ENCODE peak calls at places on chromosome 22, in nine cellular contexts. R is bronchial epithelial cell; E is fibroblast of the aortic adventitia; B is SK-N-SH; Z is left lung; G is IMR-90; K is activated CD8-positive, alpha-beta T cell treated with anti-CD3 and anti-CD28 coated beads for 36 hours; T is left ventricle myocardium inferior; W is astrocyte of the spinal cord. J is an unnamed sample.

GRCh38 chr22:43845981-43846380 is 16.3 kb downstream of the SULT4A1 start:
- DNase-seq in K (no peak), W (no peak), Z (no peak), E (no peak), G (no peak), B (no peak), T (no peak), R (no peak), J (no peak)

GRCh38 chr22:48496226-48496845 is 1331.3 kb downstream of the BRD1 start:
- DNase-seq in Z (peak), B (no peak), R (no peak), E (no peak), T (peak), K (no peak), G (no peak), W (no peak), J (no peak)

GRCh38 chr22:44191036-44191454 is 10.3 kb downstream of the PARVG start:
- DNase-seq in G (no peak), R (peak), T (no peak), E (peak), K (peak), Z (no peak), B (no peak), W (no peak), J (no peak)

GRCh38 chr22:50151571-50152537 is 18.7 kb upstream of the PANX2 start:
- DNase-seq in R (no peak), Z (no peak), G (no peak), B (no peak), T (no peak), E (no peak), K (no peak), W (no peak), J (no peak)

GRCh38 chr22:27474711-27475547 is 326.6 kb downstream of the MN1 start:
- DNase-seq in K (no peak), T (no peak), E (peak), Z (no peak), G (peak), R (peak), B (no peak), W (peak), J (peak)

GRCh38 chr22:33330534-33330933 is 272.4 kb upstream of the SYN3 start:
- DNase-seq in R (no peak), T (no peak), Z (no peak), W (no peak), B (no peak), K (no peak), G (no peak), E (no peak), J (no peak)

GRCh38 chr22:48944756-48945620 is 882.7 kb downstream of the BRD1 start:
- DNase-seq in K (no peak), B (no peak), E (no peak), R (no peak), G (no peak), T (no peak), W (no peak), Z (no peak), J (no peak)

GRCh38 chr22:26621663-26622062 is at the start of gene CRYBA4:
- DNase-seq in T (no peak), K (no peak), R (no peak), G (no peak), E (no peak), Z (no peak), B (no peak), W (no peak), J (no peak)

GRCh38 chr22:43399338-43399979 is 12.4 kb upstream of the MPPED1 start:
- DNase-seq in G (no peak), Z (no peak), K (no peak), W (no peak), T (no peak), R (no peak), E (no peak), B (peak), J (no peak)

GRCh38 chr22:31646186-31647019 is 15.6 kb downstream of the PISD start:
- DNase-seq in W (peak), T (no peak), E (peak), G (peak), B (no peak), Z (no peak), K (peak), R (peak), J (no peak)

GRCh38 chr22:26586556-26587325 is 3.2 kb downstream of the TPST2 start:
- DNase-seq in W (no peak), K (peak), T (peak), B (no peak), R (no peak), G (no peak), E (no peak), Z (no peak), J (no peak)

GRCh38 chr22:32985899-32986772 is 72.0 kb downstream of the SYN3 start:
- DNase-seq in Z (no peak), W (peak), T (peak), G (peak), E (peak), R (peak), B (peak), K (peak), J (peak)

GRCh38 chr22:33166206-33166605 is 108.0 kb upstream of the SYN3 start:
- DNase-seq in W (no peak), B (no peak), Z (no peak), E (no peak), T (no peak), R (no peak), K (no peak), G (no peak), J (no peak)

GRCh38 chr22:47990486-47990885 is 1228.0 kb downstream of the TBC1D22A start:
- DNase-seq in Z (no peak), W (no peak), B (no peak), T (no peak), E (no peak), R (no peak), K (no peak), G (no peak), J (no peak)

GRCh38 chr22:43953988-43954771 is 1.1 kb upstream of the SAMM50 start:
- DNase-seq in G (no peak), W (no peak), E (no peak), B (peak), K (no peak), T (no peak), R (no peak), Z (no peak), J (no peak)

GRCh38 chr22:37223965-37224551 is 11.8 kb upstream of the SSTR3 start:
- DNase-seq in Z (peak), B (no peak), K (peak), W (no peak), E (no peak), G (no peak), T (no peak), R (no peak), J (no peak)

GRCh38 chr22:32413715-32414114 is 1.7 kb upstream of the RTCB start:
- DNase-seq in B (peak), G (peak), E (peak), K (no peak), W (peak), R (peak), T (no peak), Z (no peak), J (no peak)

GRCh38 chr22:17350292-17350691 is 19.0 kb upstream of the CECR2 start:
- DNase-seq in W (no peak), R (no peak), Z (no peak), T (no peak), G (no peak), E (no peak), B (no peak), K (no peak), J (no peak)

GRCh38 chr22:18091916-18092526 is 14.2 kb downstream of the PEX26 start:
- DNase-seq in K (peak), Z (no peak), G (peak), E (peak), W (peak), T (peak), B (no peak), R (no peak), J (no peak)

GRCh38 chr22:44859641-44860040 is 107.3 kb downstream of the ARHGAP8 start:
- DNase-seq in E (no peak), B (no peak), T (no peak), G (no peak), W (no peak), K (no peak), R (no peak), Z (peak), J (no peak)

GRCh38 chr22:39623603-39624500 is 53.3 kb downstream of the CACNA1I start:
- DNase-seq in T (no peak), R (no peak), G (no peak), Z (peak), W (no peak), B (no peak), K (no peak), E (no peak), J (no peak)

GRCh38 chr22:17926516-17926915 is 97.8 kb downstream of the MICAL3 start:
- DNase-seq in Z (no peak), K (no peak), W (no peak), T (no peak), E (no peak), G (no peak), B (no peak), R (no peak), J (no peak)

GRCh38 chr22:33542153-33542552 is 378.1 kb downstream of the LARGE1 start:
- DNase-seq in Z (no peak), R (no peak), T (no peak), E (no peak), K (no peak), G (no peak), B (no peak), W (no peak), J (no peak)

GRCh38 chr22:45317551-45318167 is 7.9 kb downstream of the FAM118A start:
- DNase-seq in R (peak), B (peak), Z (no peak), K (peak), E (peak), W (peak), G (peak), T (peak), J (peak)

GRCh38 chr22:26547426-26547825 is 35.2 kb upstream of the TFIP11 start:
- DNase-seq in B (no peak), K (peak), Z (no peak), T (no peak), R (peak), E (no peak), G (peak), W (no peak), J (no peak)

GRCh38 chr22:44103735-44104134 is 77.0 kb upstream of the PARVG start:
- DNase-seq in E (no peak), G (no peak), T (no peak), B (no peak), W (no peak), R (no peak), Z (peak), K (no peak), J (no peak)

DNA sequence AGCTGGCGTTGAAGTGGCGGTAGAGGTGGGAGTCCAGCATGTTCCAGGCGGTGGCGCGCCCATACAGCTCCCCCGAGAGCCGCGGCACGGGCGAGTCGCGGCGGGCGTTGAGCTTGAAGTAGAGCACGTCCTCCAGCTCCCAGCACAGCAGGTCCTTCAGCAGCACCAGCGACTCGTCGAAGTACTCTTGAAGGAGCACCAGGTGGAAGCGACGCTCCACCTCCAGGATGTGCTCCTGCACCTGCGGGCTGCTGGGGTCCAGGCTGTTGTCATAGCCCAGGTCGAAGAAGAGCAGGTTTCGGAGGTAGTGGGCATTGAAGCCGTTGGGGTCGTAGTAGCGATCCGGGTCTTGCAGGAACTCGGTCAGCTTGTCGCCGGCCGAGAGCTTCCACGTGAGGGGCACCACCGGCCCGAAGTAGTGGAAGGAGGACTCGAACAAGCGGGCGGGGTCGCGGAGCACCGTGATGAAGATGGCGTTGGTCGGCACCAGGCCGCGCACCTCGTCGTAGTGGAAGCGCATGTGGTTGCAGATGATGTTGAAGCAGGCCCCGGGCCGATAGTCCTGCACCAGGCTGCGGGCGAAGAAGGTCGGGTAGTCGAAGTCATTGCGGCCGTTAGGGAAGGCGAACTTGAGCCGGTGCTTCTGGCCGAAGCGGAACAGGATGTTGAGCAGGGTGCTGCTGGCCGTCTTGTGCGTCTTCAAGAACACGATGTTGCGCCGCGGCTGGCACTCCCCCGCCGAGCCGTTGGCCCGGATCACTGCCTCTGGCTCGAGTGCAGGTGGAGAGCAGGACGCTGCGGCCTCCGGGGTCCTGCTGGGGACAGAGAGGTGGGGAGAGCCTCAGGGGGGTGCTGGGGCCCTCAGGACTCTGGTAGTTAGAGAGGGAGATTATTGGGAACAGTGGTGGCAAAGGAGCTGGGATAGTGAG is 9.0 kb upstream of the SEC14L6 start:
- DNase-seq in G (no peak), Z (no peak), K (no peak), R (no peak), T (no peak), B (no peak), W (no peak), E (no peak), J (no peak)
- TF ChIP-seq CTCF in G (no peak), Z (no peak), K (no peak), R (no peak), T (no peak), B (peak), W (no peak), E (no peak), J (no peak)

GRCh38 chr22:24271406-24271760 is 752 bp downstream of the SPECC1L start:
- DNase-seq in E (peak), Z (no peak), B (no peak), W (no peak), G (peak), T (no peak), K (no peak), R (peak), J (no peak)

GRCh38 chr22:24265734-24266133 is 4.9 kb upstream of the SPECC1L start:
- DNase-seq in R (no peak), W (no peak), T (no peak), G (peak), K (no peak), E (no peak), Z (no peak), B (no peak), J (no peak)

GRCh38 chr22:24270556-24271405 is at the start of gene SPECC1L:
- DNase-seq in T (peak), K (peak), Z (peak), G (peak), E (peak), W (peak), B (peak), R (peak), J (peak)
- TF ChIP-seq CTCF in T (peak), K (no peak), Z (no peak), G (peak), E (no peak), W (no peak), B (no peak), R (no peak), J (no peak)

DNA sequence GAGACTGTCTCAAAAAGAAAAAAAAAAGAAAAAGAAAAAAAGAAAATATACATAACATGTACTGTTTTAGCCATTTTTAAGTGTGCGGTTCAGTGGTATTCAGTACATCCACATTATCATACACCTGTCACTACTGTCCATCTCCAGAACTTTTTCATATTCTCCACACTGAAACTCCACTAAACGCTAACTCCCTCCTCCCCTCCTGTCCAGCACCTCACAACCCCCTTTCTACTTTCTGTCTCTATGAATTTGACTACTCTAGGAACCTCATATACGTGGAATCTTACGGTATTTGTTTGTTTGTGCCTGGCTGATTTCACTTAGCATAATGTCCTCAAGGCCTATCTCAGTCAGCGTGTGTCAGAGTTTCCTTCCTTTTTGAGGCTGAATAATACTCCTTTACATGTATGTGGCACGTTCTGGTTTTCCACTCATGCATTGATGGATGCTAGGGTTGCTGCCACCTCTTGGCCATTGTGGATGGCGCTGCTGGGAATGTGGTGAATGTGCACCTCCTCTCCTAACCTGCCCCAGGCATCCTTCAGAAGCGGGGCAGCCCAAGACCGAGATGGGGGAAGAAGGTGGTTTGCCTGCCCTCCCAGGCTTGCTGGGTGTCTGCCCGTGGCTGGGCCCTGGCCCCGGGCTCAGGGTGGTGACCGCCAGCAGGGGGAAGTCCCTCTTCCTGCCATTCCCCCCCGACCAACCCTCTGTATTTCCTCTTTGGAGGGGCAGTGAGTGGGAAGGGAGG is 60.5 kb downstream of the BCR start:
- DNase-seq in G (no peak), E (no peak), K (peak), Z (no peak), T (no peak), W (no peak), R (peak), B (peak), J (no peak)
- TF ChIP-seq CTCF in G (peak), E (peak), K (no peak), Z (no peak), T (peak), W (peak), R (peak), B (peak), J (no peak)

GRCh38 chr22:38433871-38434270 is 21.1 kb downstream of the KCNJ4 start:
- DNase-seq in T (no peak), R (no peak), E (no peak), G (no peak), K (no peak), Z (no peak), W (no peak), B (no peak), J (no peak)
- TF ChIP-seq CTCF in T (no peak), R (no peak), E (no peak), G (no peak), K (no peak), Z (no peak), W (no peak), B (no peak), J (no peak)

GRCh38 chr22:19488884-19489843 is 9.4 kb downstream of the CDC45 start:
- DNase-seq in K (no peak), W (no peak), G (peak), T (no peak), B (peak), E (peak), Z (no peak), R (no peak), J (no peak)
- TF ChIP-seq CTCF in K (no peak), W (peak), G (peak), T (peak), B (peak), E (peak), Z (no peak), R (no peak), J (no peak)

DNA sequence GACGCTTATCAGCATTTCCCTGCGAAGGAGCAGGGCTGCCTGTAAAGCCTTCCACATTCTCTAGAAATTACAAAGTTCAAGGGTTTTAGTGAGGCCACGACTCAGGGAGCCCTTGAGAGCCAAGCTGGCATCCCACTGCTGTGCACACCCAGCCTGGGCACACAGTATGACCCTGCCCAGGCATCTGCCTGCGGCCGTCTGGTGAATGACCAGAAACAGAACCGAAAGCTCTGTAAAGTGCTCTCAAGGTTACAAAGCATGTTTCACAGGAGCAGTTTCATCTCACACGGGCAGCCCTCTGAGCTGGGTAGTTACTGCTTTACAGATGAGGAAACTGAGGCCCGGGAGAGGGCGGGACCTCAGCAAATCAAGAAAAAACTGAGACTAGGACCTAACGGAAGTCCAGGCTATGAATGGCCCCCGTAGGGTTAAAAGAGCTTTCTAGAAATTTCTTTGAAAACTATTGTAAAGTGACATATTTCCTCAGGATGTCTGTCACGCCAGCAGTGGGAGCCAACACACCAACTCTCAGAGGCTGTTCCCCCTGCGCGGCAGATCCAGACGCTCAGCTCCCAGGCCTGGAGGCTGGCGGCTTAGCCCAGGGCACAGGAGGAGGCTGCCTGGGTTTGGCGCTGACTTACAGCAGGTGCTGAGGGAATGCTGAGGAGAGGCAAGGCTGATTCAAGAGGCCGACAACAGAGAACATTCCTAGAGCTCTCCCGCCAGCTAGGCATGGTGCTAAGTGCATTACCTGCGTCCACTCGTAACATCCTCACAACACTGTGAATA is 7.7 kb upstream of the TCF20 start:
- DNase-seq in G (no peak), K (no peak), Z (no peak), E (no peak), R (no peak), B (peak), T (no peak), W (no peak), J (no peak)
- TF ChIP-seq CTCF in G (peak), K (no peak), Z (no peak), E (no peak), R (peak), B (no peak), T (no peak), W (peak), J (no peak)

GRCh38 chr22:20084547-20085413 is 4.7 kb downstream of the DGCR8 start:
- DNase-seq in T (no peak), Z (peak), G (no peak), E (peak), B (peak), W (no peak), K (peak), R (peak), J (peak)
- TF ChIP-seq CTCF in T (peak), Z (no peak), G (peak), E (peak), B (peak), W (peak), K (peak), R (peak), J (peak)

GRCh38 chr22:46951973-46952372 is 189.5 kb downstream of the TBC1D22A start:
- DNase-seq in K (no peak), E (no peak), B (no peak), Z (no peak), W (no peak), G (no peak), T (no peak), R (no peak), J (no peak)
- TF ChIP-seq CTCF in K (no peak), E (no peak), B (no peak), Z (no peak), W (no peak), G (no peak), T (no peak), R (no peak), J (no peak)

GRCh38 chr22:34975721-34976120 is 90.2 kb upstream of the ISX start:
- DNase-seq in W (no peak), Z (no peak), R (peak), T (no peak), E (no peak), K (no peak), B (no peak), G (no peak), J (no peak)
- TF ChIP-seq CTCF in W (no peak), Z (no peak), R (no peak), T (no peak), E (no peak), K (no peak), B (no peak), G (no peak), J (no peak)